ENCODE peak calls at places on chromosomes 4 and X, in ten cellular contexts. One of them, this sample, is unnamed.
A peak's percentile ranks its signal among the peaks of the same experiment; 100 is the strongest.

GRCh38 chr4:147793973-147794690 is 62.2 kb downstream of the ARHGAP10 start:
- DNase-seq in stimulated activated CD8-positive, alpha-beta memory T cell treated with anti-CD3 and anti-CD28 coated beads, Interleukin-7, amount 100 ng/mL, for 4 hours: no peak
- DNase-seq in CD4-positive, CD25-positive, alpha-beta regulatory T cell: no peak
- DNase-seq in NCI-H1105: no peak
- DNase-seq in HAP-1: no peak
- DNase-seq in nephron progenitor cell: no peak
- DNase-seq in GM23248: no peak
- DNase-seq in activated CD8-positive, alpha-beta T cell treated with anti-CD3 and anti-CD28 coated beads for 36 hours: peak; percentile 49
- DNase-seq in ecto neural progenitor cell: no peak
- DNase-seq in T-helper 2 cell: no peak
- DNase-seq in this sample: no peak

GRCh38 chr4:105113800-105114199 is 32.9 kb upstream of the TET2 start:
- DNase-seq in stimulated activated CD8-positive, alpha-beta memory T cell treated with anti-CD3 and anti-CD28 coated beads, Interleukin-7, amount 100 ng/mL, for 4 hours: no peak
- DNase-seq in CD4-positive, CD25-positive, alpha-beta regulatory T cell: no peak
- DNase-seq in NCI-H1105: no peak
- DNase-seq in HAP-1: no peak
- DNase-seq in nephron progenitor cell: no peak
- DNase-seq in GM23248: no peak
- DNase-seq in activated CD8-positive, alpha-beta T cell treated with anti-CD3 and anti-CD28 coated beads for 36 hours: no peak
- DNase-seq in ecto neural progenitor cell: no peak
- DNase-seq in T-helper 2 cell: no peak
- DNase-seq in this sample: no peak

GRCh38 chrX:128156204-128156603 is 104.0 kb upstream of the ACTRT1 start:
- DNase-seq in stimulated activated CD8-positive, alpha-beta memory T cell treated with anti-CD3 and anti-CD28 coated beads, Interleukin-7, amount 100 ng/mL, for 4 hours: no peak
- DNase-seq in CD4-positive, CD25-positive, alpha-beta regulatory T cell: no peak
- DNase-seq in NCI-H1105: no peak
- DNase-seq in HAP-1: no peak
- DNase-seq in nephron progenitor cell: no peak
- DNase-seq in GM23248: no peak
- DNase-seq in activated CD8-positive, alpha-beta T cell treated with anti-CD3 and anti-CD28 coated beads for 36 hours: no peak
- DNase-seq in ecto neural progenitor cell: no peak
- DNase-seq in T-helper 2 cell: no peak
- DNase-seq in this sample: no peak

GRCh38 chr4:6873792-6874461 is 35.7 kb upstream of the TBC1D14 start:
- DNase-seq in stimulated activated CD8-positive, alpha-beta memory T cell treated with anti-CD3 and anti-CD28 coated beads, Interleukin-7, amount 100 ng/mL, for 4 hours: peak; percentile 67
- DNase-seq in CD4-positive, CD25-positive, alpha-beta regulatory T cell: peak; percentile 65
- DNase-seq in NCI-H1105: peak; percentile 4
- DNase-seq in HAP-1: peak; percentile 62
- DNase-seq in nephron progenitor cell: peak; percentile 74
- DNase-seq in GM23248: peak; percentile 72
- DNase-seq in activated CD8-positive, alpha-beta T cell treated with anti-CD3 and anti-CD28 coated beads for 36 hours: peak; percentile 90
- DNase-seq in ecto neural progenitor cell: peak; percentile 75
- DNase-seq in T-helper 2 cell: peak; percentile 70
- DNase-seq in this sample: peak; percentile 81

GRCh38 chrX:130264573-130264972 is 4.1 kb downstream of the ZNF280C start:
- DNase-seq in stimulated activated CD8-positive, alpha-beta memory T cell treated with anti-CD3 and anti-CD28 coated beads, Interleukin-7, amount 100 ng/mL, for 4 hours: no peak
- DNase-seq in CD4-positive, CD25-positive, alpha-beta regulatory T cell: no peak
- DNase-seq in NCI-H1105: no peak
- DNase-seq in HAP-1: no peak
- DNase-seq in nephron progenitor cell: no peak
- DNase-seq in GM23248: peak; percentile 4
- DNase-seq in activated CD8-positive, alpha-beta T cell treated with anti-CD3 and anti-CD28 coated beads for 36 hours: no peak
- DNase-seq in ecto neural progenitor cell: no peak
- DNase-seq in T-helper 2 cell: no peak
- DNase-seq in this sample: no peak

GRCh38 chr4:126807132-126807531 is 825.6 kb upstream of the INTU start:
- DNase-seq in stimulated activated CD8-positive, alpha-beta memory T cell treated with anti-CD3 and anti-CD28 coated beads, Interleukin-7, amount 100 ng/mL, for 4 hours: no peak
- DNase-seq in CD4-positive, CD25-positive, alpha-beta regulatory T cell: no peak
- DNase-seq in NCI-H1105: no peak
- DNase-seq in HAP-1: peak; percentile 49
- DNase-seq in nephron progenitor cell: no peak
- DNase-seq in GM23248: peak; percentile 42
- DNase-seq in activated CD8-positive, alpha-beta T cell treated with anti-CD3 and anti-CD28 coated beads for 36 hours: no peak
- DNase-seq in ecto neural progenitor cell: peak; percentile 46
- DNase-seq in T-helper 2 cell: no peak
- DNase-seq in this sample: no peak

GRCh38 chr4:43244688-43245382 is 352.3 kb downstream of the GRXCR1 start:
- DNase-seq in stimulated activated CD8-positive, alpha-beta memory T cell treated with anti-CD3 and anti-CD28 coated beads, Interleukin-7, amount 100 ng/mL, for 4 hours: no peak
- DNase-seq in CD4-positive, CD25-positive, alpha-beta regulatory T cell: no peak
- DNase-seq in NCI-H1105: no peak
- DNase-seq in HAP-1: no peak
- DNase-seq in nephron progenitor cell: no peak
- DNase-seq in GM23248: no peak
- DNase-seq in activated CD8-positive, alpha-beta T cell treated with anti-CD3 and anti-CD28 coated beads for 36 hours: no peak
- DNase-seq in ecto neural progenitor cell: no peak
- DNase-seq in T-helper 2 cell: no peak
- DNase-seq in this sample: no peak

GRCh38 chr4:182924497-182924896 is 7.3 kb upstream of the DCTD start:
- DNase-seq in stimulated activated CD8-positive, alpha-beta memory T cell treated with anti-CD3 and anti-CD28 coated beads, Interleukin-7, amount 100 ng/mL, for 4 hours: no peak
- DNase-seq in CD4-positive, CD25-positive, alpha-beta regulatory T cell: no peak
- DNase-seq in NCI-H1105: no peak
- DNase-seq in HAP-1: no peak
- DNase-seq in nephron progenitor cell: no peak
- DNase-seq in GM23248: no peak
- DNase-seq in activated CD8-positive, alpha-beta T cell treated with anti-CD3 and anti-CD28 coated beads for 36 hours: no peak
- DNase-seq in ecto neural progenitor cell: no peak
- DNase-seq in T-helper 2 cell: no peak
- DNase-seq in this sample: no peak

GRCh38 chr4:116603096-116603495 is 482.3 kb downstream of the TRAM1L1 start:
- DNase-seq in stimulated activated CD8-positive, alpha-beta memory T cell treated with anti-CD3 and anti-CD28 coated beads, Interleukin-7, amount 100 ng/mL, for 4 hours: no peak
- DNase-seq in CD4-positive, CD25-positive, alpha-beta regulatory T cell: no peak
- DNase-seq in NCI-H1105: no peak
- DNase-seq in HAP-1: no peak
- DNase-seq in nephron progenitor cell: no peak
- DNase-seq in GM23248: no peak
- DNase-seq in activated CD8-positive, alpha-beta T cell treated with anti-CD3 and anti-CD28 coated beads for 36 hours: no peak
- DNase-seq in ecto neural progenitor cell: no peak
- DNase-seq in T-helper 2 cell: no peak
- DNase-seq in this sample: no peak

GRCh38 chr4:16862688-16863087 is 35.8 kb downstream of the LDB2 start:
- DNase-seq in stimulated activated CD8-positive, alpha-beta memory T cell treated with anti-CD3 and anti-CD28 coated beads, Interleukin-7, amount 100 ng/mL, for 4 hours: no peak
- DNase-seq in CD4-positive, CD25-positive, alpha-beta regulatory T cell: no peak
- DNase-seq in NCI-H1105: no peak
- DNase-seq in HAP-1: no peak
- DNase-seq in nephron progenitor cell: peak; percentile 8
- DNase-seq in GM23248: no peak
- DNase-seq in activated CD8-positive, alpha-beta T cell treated with anti-CD3 and anti-CD28 coated beads for 36 hours: no peak
- DNase-seq in ecto neural progenitor cell: no peak
- DNase-seq in T-helper 2 cell: no peak
- DNase-seq in this sample: no peak

GRCh38 chr4:122635205-122635604 is 14.3 kb upstream of the IL21 start:
- DNase-seq in stimulated activated CD8-positive, alpha-beta memory T cell treated with anti-CD3 and anti-CD28 coated beads, Interleukin-7, amount 100 ng/mL, for 4 hours: no peak
- DNase-seq in CD4-positive, CD25-positive, alpha-beta regulatory T cell: no peak
- DNase-seq in NCI-H1105: no peak
- DNase-seq in HAP-1: no peak
- DNase-seq in nephron progenitor cell: no peak
- DNase-seq in GM23248: no peak
- DNase-seq in activated CD8-positive, alpha-beta T cell treated with anti-CD3 and anti-CD28 coated beads for 36 hours: no peak
- DNase-seq in ecto neural progenitor cell: no peak
- DNase-seq in T-helper 2 cell: no peak
- DNase-seq in this sample: no peak